ENCODE peak calls at places on chromosomes 3 and 15, in ten cellular contexts. A is GM10248, W is cardiac fibroblast, K is foreskin fibroblast, M is RWPE1, H is BE2C, F is neural progenitor cell, O is tibial artery, L is osteocyte, C is psoas muscle. T is an unnamed sample.

GRCh38 chr15:71753346-71753745 is 57.0 kb upstream of the NR2E3 start:
- DNase-seq in L (no peak), W (peak; percentile 48), M (no peak), A (no peak), F (no peak), K (peak; percentile 35), H (no peak), O (no peak), C (no peak), T (no peak)

GRCh38 chr15:43267439-43267838 is 711 bp upstream of the TGM5 start:
- DNase-seq in C (no peak), M (no peak), A (no peak), O (no peak), F (no peak), H (no peak), K (no peak), L (peak; percentile 53), W (no peak), T (no peak)

GRCh38 chr15:42157381-42157780 is 945 bp upstream of the PLA2G4F start:
- DNase-seq in K (no peak), A (no peak), F (no peak), M (no peak), H (no peak), L (no peak), O (no peak), W (no peak), C (no peak), T (no peak)

GRCh38 chr3:152258448-152259302 is 10.1 kb upstream of the MBNL1 start:
- DNase-seq in K (peak; percentile 98), L (no peak), F (no peak), W (peak; percentile 99), H (no peak), M (peak; percentile 94), A (no peak), C (peak; percentile 50), O (peak; percentile 91), T (no peak)

GRCh38 chr15:64893481-64894394 is 18.0 kb upstream of the ANKDD1A start:
- DNase-seq in W (peak; percentile 96), H (peak; percentile 34), K (peak; percentile 96), M (peak; percentile 96), F (peak; percentile 97), O (peak; percentile 97), C (peak; percentile 95), L (peak; percentile 91), A (peak; percentile 94), T (peak; percentile 91)

GRCh38 chr15:83700082-83700481 is 46.2 kb downstream of the ADAMTSL3 start:
- DNase-seq in W (no peak), C (no peak), K (no peak), F (no peak), A (no peak), H (no peak), O (no peak), M (no peak), L (no peak), T (no peak)

GRCh38 chr3:156181509-156181908 is 61.1 kb downstream of the KCNAB1 start:
- DNase-seq in L (no peak), C (no peak), W (peak; percentile 82), M (peak; percentile 54), A (no peak), H (no peak), K (peak; percentile 40), O (no peak), F (no peak), T (no peak)

GRCh38 chr3:183764854-183765731 is 60.3 kb downstream of the MAP6D1 start:
- DNase-seq in A (no peak), W (peak; percentile 87), K (peak; percentile 31), M (no peak), L (no peak), C (no peak), H (no peak), F (no peak), O (no peak), T (no peak)

GRCh38 chr15:93706881-93707280 is 524.5 kb upstream of the MCTP2 start:
- DNase-seq in O (no peak), K (no peak), A (no peak), H (no peak), W (no peak), L (no peak), C (no peak), M (no peak), F (no peak), T (no peak)

GRCh38 chr15:33701304-33701696 is 267.0 kb upstream of the CHRM5 start:
- DNase-seq in C (no peak), O (no peak), K (no peak), F (no peak), H (no peak), A (no peak), W (no peak), L (no peak), M (no peak), T (no peak)

GRCh38 chr15:88036154-88036839 is 220.2 kb downstream of the NTRK3 start:
- DNase-seq in A (no peak), M (no peak), H (no peak), C (no peak), F (peak; percentile 30), K (no peak), O (no peak), W (no peak), L (no peak), T (peak; percentile 47)

GRCh38 chr15:73464602-73465001 is 21.6 kb downstream of the REC114 start:
- DNase-seq in A (no peak), F (peak; percentile 25), M (no peak), W (peak; percentile 1), K (no peak), O (no peak), L (no peak), H (no peak), C (no peak), T (peak; percentile 21)

DNA sequence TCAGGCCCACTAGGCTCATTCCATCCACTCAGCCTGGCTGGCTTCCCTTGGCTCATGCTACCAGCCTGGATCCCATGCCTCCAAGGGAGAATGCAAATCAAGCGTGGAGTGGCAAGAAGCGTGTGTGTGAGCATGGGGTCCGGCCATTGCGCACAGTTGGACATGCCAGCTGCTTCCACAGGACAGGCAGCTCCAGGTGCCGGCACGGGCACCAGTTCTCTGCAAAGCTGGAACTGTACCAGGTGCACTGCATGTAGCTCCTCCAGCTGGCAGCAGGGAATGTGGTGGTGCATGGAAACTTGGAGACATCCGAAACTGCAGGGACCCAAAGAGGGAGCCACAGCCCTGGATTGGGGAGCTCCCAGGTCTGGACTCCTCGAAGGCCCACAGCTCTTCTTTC is 449.8 kb downstream of the EPHA6 start:
- DNase-seq in W (no peak), A (no peak), F (no peak), M (no peak), O (no peak), L (no peak), C (no peak), K (no peak), H (no peak), T (no peak)
- TF ChIP-seq CTCF in W (no peak), A (no peak), F (no peak), M (no peak), O (no peak), L (no peak), C (no peak), K (no peak), H (no peak), T (no peak)

GRCh38 chr15:89627256-89627970 is 27.9 kb downstream of the KIF7 start:
- DNase-seq in F (no peak), H (no peak), O (no peak), A (peak; percentile 11), M (no peak), K (no peak), L (no peak), C (no peak), W (no peak), T (no peak)

GRCh38 chr15:89625716-89626115 is 29.6 kb downstream of the KIF7 start:
- DNase-seq in L (no peak), M (no peak), W (no peak), A (no peak), O (no peak), H (no peak), F (no peak), C (no peak), K (no peak), T (no peak)

GRCh38 chr15:89616228-89616627 is 39.0 kb downstream of the KIF7 start:
- DNase-seq in K (no peak), F (no peak), O (no peak), C (no peak), A (no peak), M (no peak), L (no peak), H (no peak), W (no peak), T (no peak)

GRCh38 chr15:89621547-89621946 is 33.7 kb downstream of the KIF7 start:
- DNase-seq in A (no peak), M (no peak), L (no peak), C (no peak), W (no peak), H (no peak), O (no peak), F (no peak), K (no peak), T (no peak)
- TF ChIP-seq CTCF in A (no peak), M (no peak), L (no peak), C (no peak), W (no peak), H (no peak), O (no peak), F (no peak), K (no peak), T (no peak)

GRCh38 chr3:139043554-139044365 is 932 bp downstream of the PRR23C start:
- DNase-seq in A (no peak), L (no peak), W (no peak), F (no peak), K (no peak), M (no peak), H (no peak), C (no peak), O (no peak), T (no peak)

DNA sequence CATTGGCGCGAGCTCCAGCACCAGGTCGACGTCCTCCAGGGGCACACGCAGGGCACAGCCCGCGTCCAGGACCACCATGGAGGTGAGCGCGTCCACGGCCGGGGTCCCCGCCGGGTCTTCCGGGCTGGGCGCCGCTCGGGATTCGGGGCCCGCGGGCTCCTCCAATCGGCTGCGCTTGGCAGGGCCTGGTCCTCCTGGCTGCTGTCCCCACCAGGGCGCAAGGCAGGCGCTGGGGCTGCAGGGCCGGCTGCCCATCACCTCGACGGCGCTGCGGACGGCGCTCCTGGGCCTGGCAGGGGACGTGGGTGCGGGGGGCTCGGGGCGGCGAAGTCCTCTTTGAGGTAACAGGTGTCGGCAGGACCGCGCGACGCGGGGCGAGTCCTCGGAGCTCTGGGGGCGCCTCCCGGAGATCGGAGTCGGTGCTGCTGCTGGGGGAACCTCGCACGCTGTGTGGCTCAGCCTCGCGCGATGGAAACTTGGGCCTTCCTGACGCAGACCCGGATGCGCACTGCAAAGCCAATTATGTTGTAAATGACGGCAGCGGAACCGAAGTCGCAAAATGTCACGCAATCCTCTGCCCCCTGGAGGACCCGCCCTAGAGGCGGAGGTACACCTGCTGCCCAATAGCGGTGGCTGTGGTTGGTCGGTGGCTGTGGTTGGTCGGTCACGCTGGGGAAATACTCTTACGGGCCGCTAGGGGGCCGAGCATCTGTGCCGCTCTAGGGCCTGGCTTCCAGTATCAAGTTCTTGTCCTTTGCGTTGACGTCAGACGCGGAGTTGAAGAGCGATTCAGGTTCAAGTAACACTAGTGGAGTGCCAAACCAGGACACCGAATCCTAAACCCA is at the start of gene PRR23C:
- DNase-seq in M (no peak), W (no peak), L (no peak), H (peak; percentile 12), O (no peak), C (peak; percentile 13), K (no peak), F (no peak), A (no peak), T (no peak)
- TF ChIP-seq CTCF in M (no peak), W (no peak), L (no peak), H (peak; percentile 41), O (no peak), C (no peak), K (no peak), F (no peak), A (no peak), T (no peak)

GRCh38 chr3:40930131-40930538 is 269.2 kb upstream of the CTNNB1 start:
- DNase-seq in W (peak; percentile 2), L (no peak), A (no peak), O (no peak), H (no peak), C (no peak), K (no peak), F (no peak), M (no peak), T (no peak)
- TF ChIP-seq CTCF in W (no peak), L (no peak), A (no peak), O (no peak), H (peak; percentile 23), C (no peak), K (no peak), F (no peak), M (no peak), T (no peak)

T was measured in endothelial cell.